ENCODE peak calls at places on chromosomes 16 and 17, in eight cellular contexts. D is transverse colon, Y is K562, O is tibial nerve, W is stomach, X is right lobe of liver, E is uterus, P is sigmoid colon. R is an unnamed sample.

GRCh38 chr17:45171338-45172231 is 9.9 kb downstream of the HEXIM2 start:
- DNase-seq in X (peak), D (peak), P (peak), O (no peak), W (peak), Y (no peak), E (peak), R (peak)

GRCh38 chr17:9971991-9972390 is 66.9 kb upstream of the RCVRN start:
- DNase-seq in W (peak), Y (no peak), O (peak), P (peak), E (peak), X (no peak), D (peak), R (no peak)

GRCh38 chr16:48081656-48082055 is 74.1 kb downstream of the ABCC12 start:
- DNase-seq in O (no peak), E (no peak), Y (no peak), D (no peak), P (no peak), W (no peak), X (no peak), R (peak)

GRCh38 chr17:7405882-7406825 is 1.5 kb upstream of the NLGN2 start:
- DNase-seq in P (no peak), W (no peak), O (no peak), D (no peak), X (no peak), E (no peak), Y (no peak), R (no peak)

GRCh38 chr16:50340578-50340977 is 28.2 kb downstream of the BRD7 start:
- DNase-seq in E (no peak), P (no peak), Y (no peak), O (no peak), W (no peak), D (no peak), X (no peak), R (no peak)

GRCh38 chr16:2496223-2497115 is 17.3 kb upstream of the ATP6V0C start:
- DNase-seq in P (no peak), W (no peak), O (no peak), X (no peak), Y (no peak), E (no peak), D (no peak), R (no peak)

GRCh38 chr16:30002614-30003346 is 6.7 kb downstream of the INO80E start:
- DNase-seq in P (no peak), Y (no peak), W (no peak), X (no peak), O (no peak), D (no peak), E (no peak), R (no peak)

GRCh38 chr17:41338961-41339485 is 11.6 kb downstream of the KRT33A start:
- DNase-seq in O (no peak), W (no peak), P (no peak), D (no peak), X (no peak), E (no peak), Y (no peak), R (no peak)

GRCh38 chr16:58464916-58465731 is 34.8 kb upstream of the NDRG4 start:
- DNase-seq in O (no peak), P (no peak), X (no peak), E (peak), Y (no peak), D (no peak), W (no peak), R (no peak)

GRCh38 chr17:80831481-80831880 is 160.2 kb upstream of the CHMP6 start:
- DNase-seq in D (no peak), W (no peak), P (peak), O (no peak), E (no peak), X (peak), Y (no peak), R (no peak)

GRCh38 chr16:70800306-70800705 is 652 bp downstream of the VAC14 start:
- DNase-seq in D (no peak), P (no peak), X (no peak), E (no peak), O (no peak), W (no peak), Y (no peak), R (peak)

GRCh38 chr16:74568961-74569631 is 37.8 kb downstream of the GLG1 start:
- DNase-seq in E (no peak), O (no peak), D (no peak), Y (no peak), X (no peak), W (no peak), P (no peak), R (no peak)

GRCh38 chr16:11224096-11224893 is 31.7 kb downstream of the SOCS1 start:
- DNase-seq in E (peak), O (peak), X (peak), W (peak), Y (peak), P (peak), D (peak), R (no peak)

GRCh38 chr17:79843917-79844815 is 4.9 kb upstream of the CBX4 start:
- DNase-seq in X (peak), O (no peak), P (peak), Y (no peak), W (peak), D (peak), E (no peak), R (peak)

GRCh38 chr16:84738255-84739038 is 38.6 kb downstream of the USP10 start:
- DNase-seq in E (peak), O (peak), X (peak), P (peak), D (peak), W (peak), Y (peak), R (peak)

GRCh38 chr17:68707032-68707431 is 105.9 kb upstream of the FAM20A start:
- DNase-seq in P (no peak), X (no peak), W (no peak), D (no peak), O (no peak), Y (no peak), E (no peak), R (no peak)

GRCh38 chr17:60305141-60305540 is 86.8 kb downstream of the USP32 start:
- DNase-seq in X (no peak), O (no peak), W (no peak), E (no peak), Y (peak), P (no peak), D (no peak), R (no peak)

GRCh38 chr16:31507929-31508705 is at the start of gene RUSF1:
- DNase-seq in Y (peak), D (peak), X (peak), P (peak), O (peak), W (peak), E (peak), R (peak)

GRCh38 chr16:31508706-31509523 is 724 bp upstream of the RUSF1 start:
- DNase-seq in O (no peak), Y (peak), E (no peak), W (no peak), X (no peak), D (no peak), P (no peak), R (no peak)

GRCh38 chr16:31505483-31505882 is 2.7 kb downstream of the RUSF1 start:
- DNase-seq in X (no peak), W (no peak), P (no peak), D (no peak), O (no peak), E (no peak), Y (no peak), R (no peak)

GRCh38 chr16:31504159-31504558 is 4.0 kb downstream of the RUSF1 start:
- DNase-seq in W (no peak), E (no peak), X (no peak), O (no peak), Y (no peak), P (no peak), D (no peak), R (no peak)

GRCh38 chr16:31507617-31507928 is 618 bp downstream of the RUSF1 start:
- DNase-seq in E (no peak), W (no peak), D (no peak), P (no peak), O (no peak), X (no peak), Y (no peak), R (no peak)
- TF ChIP-seq POLR2A in E (no peak), W (no peak), D (no peak), P (no peak), O (no peak), X (no peak), Y (no peak), R (no peak)

DNA sequence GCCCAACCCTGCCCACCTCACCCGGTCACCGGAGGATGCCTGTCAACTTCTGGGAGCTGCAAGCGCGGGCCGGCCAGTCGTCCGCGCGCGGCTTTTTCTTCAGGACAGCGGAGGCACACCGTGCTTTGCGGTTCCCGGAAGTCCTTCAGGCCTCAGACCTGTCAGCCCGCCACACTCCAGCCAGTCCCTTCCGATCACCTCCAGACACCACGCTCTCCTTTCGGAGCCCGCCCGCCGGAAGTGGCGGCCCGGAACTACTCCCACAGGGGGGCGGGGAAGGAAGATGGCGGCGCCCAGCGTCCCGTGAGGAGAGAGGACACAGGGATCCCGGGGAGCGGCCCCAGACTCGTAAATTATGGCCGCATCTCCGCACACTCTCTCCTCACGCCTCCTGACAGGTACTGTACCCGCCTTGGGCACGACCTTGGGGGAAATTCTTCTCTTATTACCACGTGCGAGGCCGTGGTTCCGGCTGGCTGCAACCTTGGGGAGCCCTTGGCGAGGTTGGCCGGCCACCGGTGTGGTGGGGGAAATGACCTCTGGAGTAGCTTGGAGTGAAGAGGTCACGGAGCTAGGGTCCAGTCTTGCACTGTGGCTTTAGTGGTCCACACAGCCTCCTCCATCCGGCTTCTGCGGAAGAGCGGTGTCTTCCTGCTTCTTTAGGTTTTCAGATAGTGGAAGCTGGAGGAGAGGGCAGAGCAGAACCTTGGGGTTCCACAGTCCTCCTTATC is at the start of gene COX10:
- DNase-seq in W (peak), O (peak), Y (peak), E (peak), X (peak), P (peak), D (peak), R (peak)
- TF ChIP-seq POLR2A in W (peak), O (peak), Y (peak), E (peak), X (peak), P (peak), D (peak), R (peak)

GRCh38 chr16:27402569-27402963 is 592 bp downstream of the IL21R start:
- DNase-seq in O (no peak), P (no peak), E (no peak), D (no peak), X (no peak), W (no peak), Y (no peak), R (no peak)

GRCh38 chr16:27401768-27402568 is at the start of gene IL21R:
- DNase-seq in P (peak), E (peak), Y (peak), O (no peak), W (peak), X (peak), D (peak), R (peak)

GRCh38 chr16:27404163-27404823 is 2.3 kb downstream of the IL21R start:
- DNase-seq in P (no peak), Y (no peak), D (no peak), W (no peak), X (no peak), E (no peak), O (no peak), R (no peak)

GRCh38 chr16:27403601-27403992 is 1.6 kb downstream of the IL21R start:
- DNase-seq in Y (no peak), O (no peak), X (no peak), D (no peak), P (no peak), W (no peak), E (no peak), R (no peak)

GRCh38 chr16:27402964-27403600 is 1.1 kb downstream of the IL21R start:
- DNase-seq in O (no peak), X (no peak), W (no peak), Y (no peak), P (no peak), D (no peak), E (no peak), R (no peak)
- TF ChIP-seq POLR2A in O (no peak), X (no peak), W (no peak), Y (no peak), P (no peak), D (no peak), E (no peak), R (no peak)

GRCh38 chr17:38773258-38773657 is 20.7 kb downstream of the PSMB3 start:
- DNase-seq in P (no peak), Y (no peak), X (no peak), O (no peak), W (no peak), E (no peak), D (no peak), R (no peak)
- TF ChIP-seq POLR2A in P (no peak), Y (no peak), X (no peak), O (no peak), W (no peak), E (no peak), D (no peak), R (no peak)

DNA sequence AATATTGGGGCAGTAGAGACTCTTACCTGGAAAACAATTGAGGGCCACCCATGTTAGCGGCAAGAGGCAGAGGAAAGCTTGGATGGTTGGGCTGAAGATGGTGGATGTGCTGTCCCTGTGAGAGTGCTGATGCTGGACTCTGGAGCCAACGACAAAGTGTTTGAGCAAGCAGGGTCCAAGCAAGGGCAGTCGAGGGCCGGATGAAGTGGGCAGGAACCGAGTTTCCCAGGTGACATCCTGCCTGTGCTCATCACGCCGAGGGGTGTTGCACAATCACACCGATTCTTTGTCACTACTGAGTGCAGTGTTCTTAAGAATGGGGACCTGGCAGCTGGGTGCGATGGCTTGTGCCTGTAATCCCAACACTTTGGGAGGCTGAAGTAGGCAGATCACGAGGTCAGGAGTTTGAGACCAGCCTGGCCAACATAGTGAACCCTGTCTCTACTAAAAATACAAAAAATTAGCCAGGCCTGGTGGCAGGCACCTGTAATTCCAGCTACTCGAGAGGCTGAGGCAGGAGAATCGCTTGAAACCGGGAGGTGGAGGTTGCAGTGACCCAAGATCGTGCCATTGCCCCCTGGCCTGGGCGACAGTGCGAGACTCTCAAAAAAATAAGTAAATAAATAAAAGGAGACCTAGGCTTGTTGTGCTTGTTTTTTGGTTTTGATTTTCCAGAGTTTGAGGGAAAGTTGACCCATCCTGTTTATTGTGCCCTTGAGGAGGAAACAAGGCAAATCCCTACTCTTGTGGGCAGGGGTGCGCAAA is 6.1 kb downstream of the PYCARD start:
- DNase-seq in X (no peak), E (no peak), Y (no peak), O (no peak), P (no peak), W (no peak), D (no peak), R (no peak)
- TF ChIP-seq POLR2A in X (no peak), E (no peak), Y (peak), O (no peak), P (no peak), W (no peak), D (no peak), R (no peak)

GRCh38 chr16:53211253-53211652 is 156.5 kb downstream of the CHD9 start:
- DNase-seq in Y (no peak), X (no peak), O (no peak), W (no peak), E (no peak), P (no peak), D (no peak), R (no peak)

GRCh38 chr16:53209489-53209888 is 154.7 kb downstream of the CHD9 start:
- DNase-seq in O (no peak), X (no peak), E (no peak), P (no peak), D (no peak), W (no peak), Y (peak), R (no peak)

GRCh38 chr16:53213542-53213941 is 158.8 kb downstream of the CHD9 start:
- DNase-seq in P (no peak), Y (no peak), E (no peak), D (no peak), W (no peak), X (no peak), O (no peak), R (no peak)

GRCh38 chr16:53212899-53213235 is 158.1 kb downstream of the CHD9 start:
- DNase-seq in X (no peak), O (no peak), D (no peak), W (no peak), P (no peak), E (no peak), Y (no peak), R (no peak)

DNA sequence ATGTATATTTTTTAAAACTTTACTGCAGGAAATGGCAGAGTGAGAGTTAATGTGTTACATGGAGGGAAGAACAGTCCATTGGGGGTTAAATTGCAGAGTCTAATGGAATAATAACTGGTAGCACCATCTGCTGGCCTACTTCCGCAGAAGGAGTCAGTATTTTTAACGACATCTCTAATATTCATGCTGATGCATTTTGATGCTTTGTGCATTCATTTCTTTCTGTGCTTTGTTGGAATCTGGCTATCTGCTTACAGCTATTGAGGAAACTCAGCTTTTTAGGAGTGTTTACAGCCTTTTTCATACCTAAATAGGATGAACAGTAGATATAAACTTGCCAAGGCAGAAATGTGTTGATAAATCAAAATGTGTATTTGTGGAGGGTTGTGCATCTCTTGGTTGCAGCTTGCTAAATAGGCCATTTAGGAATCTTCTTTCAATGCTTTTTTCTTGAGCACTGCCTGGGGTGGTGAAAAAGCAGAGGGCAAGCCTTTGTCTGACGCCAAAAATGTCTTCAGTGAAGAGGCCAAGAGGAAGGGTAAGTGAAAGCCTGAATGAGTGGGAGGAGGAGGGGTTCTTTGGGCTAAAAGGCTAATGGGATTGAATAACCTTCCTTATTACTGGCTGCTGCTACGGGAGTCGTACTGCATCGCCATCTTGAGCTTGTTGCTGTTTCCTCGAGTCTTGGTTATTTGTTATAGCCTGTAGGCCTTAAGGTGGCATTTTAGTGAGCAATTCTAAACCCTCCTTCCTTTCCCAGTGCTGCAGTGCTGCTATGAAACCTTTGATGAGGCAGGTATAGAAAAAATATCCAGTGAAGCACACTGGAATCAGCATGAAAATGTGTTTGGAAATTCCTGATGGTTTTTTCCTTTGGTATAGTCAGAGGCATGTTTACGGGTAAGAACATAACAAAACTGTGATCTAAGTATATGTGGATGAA is 153.3 kb downstream of the CHD9 start:
- DNase-seq in X (no peak), W (peak), P (no peak), O (peak), D (peak), Y (peak), E (peak), R (peak)
- TF ChIP-seq POLR2A in X (no peak), W (no peak), P (no peak), O (no peak), D (no peak), Y (peak), E (no peak), R (no peak)

GRCh38 chr17:82496529-82497434 is 22.8 kb upstream of the FOXK2 start:
- DNase-seq in W (peak), D (peak), O (peak), Y (peak), P (peak), X (peak), E (peak), R (peak)
- TF ChIP-seq POLR2A in W (no peak), D (peak), O (peak), Y (peak), P (peak), X (peak), E (peak), R (peak)

GRCh38 chr16:67806428-67807147 is at the start of the genes RANBP10 and TSNAXIP1:
- DNase-seq in Y (peak), O (peak), X (peak), D (peak), E (peak), P (peak), W (peak), R (peak)
- TF ChIP-seq POLR2A in Y (peak), O (peak), X (peak), D (peak), E (peak), P (peak), W (peak), R (peak)

DNA sequence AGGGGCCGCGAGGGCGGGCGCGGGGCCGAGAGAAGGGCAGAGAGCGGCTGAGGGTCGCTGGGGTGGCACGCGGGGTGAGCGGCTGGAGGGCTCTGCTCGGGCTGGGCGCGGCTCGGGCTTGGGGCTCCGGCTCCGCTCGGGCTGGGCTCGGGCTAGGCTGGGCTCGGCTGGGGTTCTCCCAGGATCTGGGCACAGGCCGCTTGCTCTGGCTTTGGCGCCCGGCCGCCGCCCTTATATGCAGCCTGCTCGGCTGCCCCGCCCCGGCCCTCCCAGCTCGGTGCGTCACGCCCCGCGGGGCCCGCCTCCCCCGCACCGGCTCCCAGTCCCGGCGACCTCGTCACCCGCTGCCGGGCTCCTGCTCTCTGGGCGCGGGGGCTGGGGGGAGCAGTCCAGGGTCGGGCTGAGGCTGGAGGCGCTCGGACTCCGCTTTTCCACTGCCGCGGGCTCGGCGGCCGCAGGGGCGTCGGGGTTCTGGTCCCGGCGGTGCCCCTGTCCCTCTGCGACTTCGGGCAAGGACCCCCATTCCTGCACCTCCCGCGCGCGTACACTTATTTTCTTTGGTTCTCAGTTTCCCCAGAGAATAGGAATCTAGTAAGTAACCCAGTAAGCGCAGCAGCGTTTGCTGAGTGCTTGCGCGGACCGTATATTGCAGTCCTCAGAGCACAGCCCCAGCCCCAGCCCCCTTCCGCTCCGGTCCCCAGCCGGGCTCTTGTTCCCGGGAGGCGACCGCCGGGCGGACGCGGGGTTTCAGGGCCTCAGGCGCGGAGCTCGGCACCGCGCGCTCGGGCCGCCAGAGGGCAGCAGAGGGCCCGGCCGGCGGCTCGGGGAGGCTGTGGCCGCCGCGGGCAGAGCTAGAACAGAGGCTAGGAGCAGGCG is at the start of gene RASD1:
- DNase-seq in D (peak), Y (peak), X (peak), P (peak), W (peak), O (peak), E (peak), R (peak)
- TF ChIP-seq POLR2A in D (peak), Y (peak), X (peak), P (peak), W (peak), O (peak), E (peak), R (peak)

R was measured in H54.